ENCODE peak calls at places on chromosomes 16 and 17, in five cellular contexts. S, B, A, J and X are unnamed samples.

GRCh38 chr16:2224183-2224486 is 744 bp downstream of the E4F1 start:
- DNase-seq in B (peak), S (no peak), J (peak), A (no peak), X (no peak)

GRCh38 chr16:64391009-64391663 is 730.7 kb downstream of the CDH11 start:
- DNase-seq in A (no peak), J (peak), B (peak), S (no peak), X (no peak)

GRCh38 chr17:36755586-36755985 is 154.2 kb downstream of the MRM1 start:
- DNase-seq in B (peak), J (no peak), S (peak), A (no peak), X (peak)

GRCh38 chr16:83418565-83418964 is 389.2 kb upstream of the HSBP1 start:
- DNase-seq in S (no peak), J (no peak), A (no peak), B (no peak), X (no peak)

GRCh38 chr16:3364774-3365427 is 9.2 kb downstream of the OR2C1 start:
- DNase-seq in A (peak), J (peak), B (peak), S (peak), X (peak)

GRCh38 chr17:40450175-40450574 is 6.9 kb downstream of the IGFBP4 start:
- DNase-seq in S (peak), A (no peak), J (no peak), B (no peak), X (peak)

GRCh38 chr17:46106966-46107644 is 86.1 kb downstream of the KANSL1 start:
- DNase-seq in J (no peak), S (no peak), A (no peak), B (peak), X (no peak)

GRCh38 chr17:54749157-54749556 is 151.5 kb upstream of the TOM1L1 start:
- DNase-seq in B (no peak), J (no peak), A (no peak), S (no peak), X (no peak)